ENCODE peak calls at places on chromosome 1, in eight cellular contexts. F is AG04450, U is HCT116, B is heart left ventricle, C is sigmoid colon, Q is colonic mucosa, E is fibroblast of lung, T is esophagus squamous epithelium. A is an unnamed sample.

GRCh38 chr1:9201421-9202239 is 32.9 kb upstream of the H6PD start:
- DNase-seq in T (no peak), F (no peak), C (peak; percentile 80), E (peak; percentile 74), Q (no peak), U (no peak), B (no peak), A (no peak)

GRCh38 chr1:228003461-228004330 is 3.1 kb upstream of the WNT3A start:
- DNase-seq in Q (no peak), C (peak; percentile 24), B (no peak), F (no peak), E (no peak), T (no peak), U (no peak), A (no peak)

GRCh38 chr1:42934111-42934510 is 24.6 kb downstream of the SLC2A1 start:
- DNase-seq in C (peak; percentile 55), Q (no peak), E (no peak), T (no peak), F (no peak), B (no peak), U (no peak), A (no peak)

GRCh38 chr1:97996880-97997279 is 76.0 kb upstream of the DPYD start:
- DNase-seq in Q (no peak), U (no peak), T (no peak), C (no peak), B (no peak), E (no peak), F (no peak), A (no peak)

GRCh38 chr1:231187556-231187955 is 25.7 kb downstream of the TRIM67 start:
- DNase-seq in F (no peak), B (no peak), E (no peak), T (no peak), C (no peak), Q (no peak), U (no peak), A (no peak)

GRCh38 chr1:208919371-208919770 is 664.1 kb upstream of the CAMK1G start:
- DNase-seq in F (no peak), B (no peak), C (no peak), T (no peak), U (no peak), E (peak; percentile 32), Q (no peak), A (no peak)

GRCh38 chr1:235635938-235636663 is 13.5 kb downstream of the GNG4 start:
- DNase-seq in E (no peak), C (peak; percentile 9), U (no peak), F (no peak), Q (peak; percentile 25), B (no peak), T (no peak), A (no peak)

GRCh38 chr1:50974618-50974935 is 4.5 kb downstream of the CDKN2C start:
- DNase-seq in T (no peak), C (no peak), B (no peak), Q (no peak), U (no peak), E (no peak), F (no peak), A (no peak)

GRCh38 chr1:9537863-9538668 is 1.2 kb upstream of the SLC25A33 start:
- DNase-seq in U (no peak), E (no peak), C (no peak), F (no peak), T (no peak), Q (peak; percentile 61), B (no peak), A (no peak)

GRCh38 chr1:48405400-48405799 is 66.6 kb downstream of the SPATA6 start:
- DNase-seq in E (peak; percentile 21), Q (no peak), U (no peak), C (no peak), T (no peak), B (no peak), F (no peak), A (no peak)

GRCh38 chr1:205061665-205062069 is 18.7 kb downstream of the CNTN2 start:
- DNase-seq in E (peak; percentile 48), U (peak; percentile 35), C (peak; percentile 77), B (peak; percentile 62), F (peak; percentile 3), Q (peak; percentile 76), T (no peak), A (peak; percentile 61)

GRCh38 chr1:155962599-155963211 is 15.6 kb downstream of the ARHGEF2 start:
- DNase-seq in E (peak; percentile 73), T (no peak), Q (peak; percentile 59), U (no peak), C (no peak), B (peak; percentile 70), F (no peak), A (no peak)

GRCh38 chr1:27949027-27949426 is 10.7 kb upstream of the XKR8 start:
- DNase-seq in Q (no peak), F (no peak), C (no peak), T (no peak), U (no peak), B (no peak), E (no peak), A (no peak)

GRCh38 chr1:27952147-27952546 is 7.6 kb upstream of the XKR8 start:
- DNase-seq in B (no peak), C (no peak), T (no peak), E (no peak), F (no peak), Q (peak; percentile 63), U (no peak), A (no peak)

GRCh38 chr1:27955076-27955475 is 4.7 kb upstream of the XKR8 start:
- DNase-seq in C (no peak), U (no peak), Q (no peak), T (no peak), E (no peak), B (no peak), F (no peak), A (no peak)

GRCh38 chr1:27954186-27954585 is 5.6 kb upstream of the XKR8 start:
- DNase-seq in F (no peak), Q (no peak), B (no peak), U (no peak), T (no peak), C (no peak), E (no peak), A (no peak)

DNA sequence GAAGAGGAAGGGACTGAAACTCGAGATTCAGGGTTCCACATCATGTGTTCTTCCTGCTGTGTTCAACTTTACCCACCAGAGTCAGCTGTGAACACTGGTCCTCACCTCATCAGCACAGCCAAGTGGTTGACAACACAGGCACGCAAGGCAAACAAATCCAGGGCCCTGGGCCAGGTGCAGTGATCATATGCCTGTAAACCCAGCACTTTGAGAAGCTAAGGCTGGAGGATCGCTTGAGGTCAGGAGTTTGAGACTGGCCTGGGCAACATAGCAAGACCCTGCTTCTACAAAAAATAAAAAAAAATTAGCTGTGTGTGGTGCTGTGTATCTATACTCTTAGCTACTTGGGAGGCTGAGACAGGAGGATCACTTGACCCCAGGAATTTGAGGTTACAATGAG is 8.4 kb upstream of the XKR8 start:
- DNase-seq in C (no peak), T (no peak), B (no peak), U (no peak), Q (peak; percentile 35), F (no peak), E (no peak), A (no peak)
- H3K27ac ChIP-seq in C (no peak overlapping the region), T (no peak overlapping the region), B (no peak overlapping the region), U (no peak overlapping the region), Q (peak overlapping the region; percentile 30), F (no peak overlapping the region), E (no peak overlapping the region), A (no peak overlapping the region)

DNA sequence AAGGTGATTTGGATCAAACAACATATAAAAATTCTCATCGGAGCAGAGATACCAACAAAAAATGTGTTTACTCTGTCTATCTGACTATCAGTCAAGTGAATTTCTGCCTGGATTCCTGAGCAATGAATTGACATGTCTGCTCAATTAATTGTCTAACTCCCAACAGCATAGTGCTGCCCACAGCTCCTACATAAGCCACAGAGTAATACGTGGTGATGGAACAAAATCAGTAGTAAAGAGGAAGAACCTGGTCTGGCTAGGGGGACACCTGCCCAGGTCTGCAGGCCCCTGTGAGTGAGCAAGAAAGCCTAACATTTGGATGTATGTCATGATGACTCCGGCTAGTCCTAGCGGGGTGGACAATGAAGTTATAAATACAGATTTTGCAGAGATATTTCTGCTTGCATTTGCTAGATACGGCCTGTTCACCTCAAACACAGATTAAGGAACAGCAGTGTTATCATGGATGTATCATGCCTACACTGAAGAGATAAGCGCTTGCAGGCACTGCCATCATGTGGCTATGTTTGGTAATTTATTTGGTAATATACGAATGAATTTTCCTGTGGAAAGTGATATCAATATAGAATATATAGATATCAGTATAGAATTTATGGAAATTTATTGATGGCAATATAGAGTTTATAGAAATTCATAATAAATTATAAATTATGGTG is 69.6 kb upstream of the LRRC8B start:
- DNase-seq in E (peak; percentile 35), B (peak; percentile 20), C (no peak), T (no peak), Q (peak; percentile 38), U (peak; percentile 34), F (no peak), A (peak; percentile 32)
- H3K27me3 ChIP-seq in E (no peaks in the 10 kb centered on the region), B (no peaks in the 10 kb centered on the region), C (no peaks in the 10 kb centered on the region), T (no peaks in the 10 kb centered on the region), Q (no peaks in the 10 kb centered on the region), U (no peaks in the 10 kb centered on the region), F (no peaks in the 10 kb centered on the region), A (no peaks in the 10 kb centered on the region)

DNA sequence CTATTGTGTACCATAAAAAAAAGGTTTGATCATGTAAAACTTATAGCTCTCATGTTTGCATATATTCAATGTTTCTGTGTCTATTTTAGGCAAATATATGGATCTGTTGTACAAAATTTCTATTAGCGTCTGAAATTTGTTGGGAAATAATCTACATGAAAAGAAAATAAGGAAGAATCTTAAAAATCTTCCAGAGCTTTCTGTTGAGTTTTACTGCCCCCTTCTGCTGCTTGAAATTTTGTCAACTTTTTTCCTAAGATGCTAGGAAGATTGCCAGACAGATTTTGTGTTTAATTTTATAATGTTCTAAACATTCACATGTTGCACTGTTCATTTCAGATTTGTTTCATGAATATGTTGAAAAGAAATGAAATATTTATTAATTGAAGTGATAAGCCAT is 2.5 kb upstream of the PTGS2 start:
- DNase-seq in U (no peak), F (no peak), T (no peak), B (no peak), E (peak; percentile 21), Q (no peak), C (no peak), A (no peak)
- H3K27ac ChIP-seq in U (no peak overlapping the region), F (no peak overlapping the region), T (no peak overlapping the region), B (no peak overlapping the region), E (peak overlapping the region; percentile 36), Q (no peak overlapping the region), C (peak overlapping the region; percentile 96), A (peak overlapping the region; percentile 30)

GRCh38 chr1:38806090-38806489 is 53.5 kb downstream of the RRAGC start:
- DNase-seq in Q (no peak), U (no peak), C (no peak), B (no peak), E (no peak), T (no peak), F (no peak), A (no peak)

GRCh38 chr1:38800720-38801671 is 58.6 kb downstream of the RRAGC start:
- DNase-seq in T (no peak), E (no peak), C (no peak), U (no peak), Q (no peak), F (no peak), B (no peak), A (no peak)

GRCh38 chr1:38805036-38805435 is 54.5 kb downstream of the RRAGC start:
- DNase-seq in Q (no peak), F (no peak), E (no peak), T (no peak), U (no peak), B (no peak), C (no peak), A (no peak)

GRCh38 chr1:38804062-38804886 is 55.3 kb downstream of the RRAGC start:
- DNase-seq in T (no peak), B (no peak), F (no peak), U (no peak), C (no peak), E (peak; percentile 11), Q (no peak), A (no peak)

GRCh38 chr1:38803647-38804046 is 55.9 kb downstream of the RRAGC start:
- DNase-seq in U (no peak), C (no peak), T (no peak), F (no peak), Q (no peak), B (no peak), E (peak; percentile 11), A (no peak)
- H3K27me3 ChIP-seq in U (peaks cover 2% of the 10 kb centered on the region), C (peaks cover 12% of the 10 kb centered on the region), T (no peaks in the 10 kb centered on the region), F (peaks cover 21% of the 10 kb centered on the region), Q (peaks cover 33% of the 10 kb centered on the region), B (peaks cover 60% of the 10 kb centered on the region), E (peaks cover 8% of the 10 kb centered on the region), A (peaks cover 11% of the 10 kb centered on the region)

A was measured in Peyer's patch.